ENCODE peak calls at places on chromosomes 2 and 18, in eight cellular contexts. One of them, this sample, is unnamed.

GRCh38 chr2:62177392-62178026 is 18.4 kb upstream of the B3GNT2 start:
- DNase-seq in NCI-H2081 treated with DMSO at 0.1 percent for 48 hours: no peak
- DNase-seq in NCI-H510A treated with DMSO at 0.1 percent for 48 hours: no peak
- DNase-seq in nephron progenitor cell: no peak
- DNase-seq in foreskin fibroblast: no peak
- DNase-seq in dermis microvascular lymphatic vessel endothelial cell: no peak
- DNase-seq in stimulated activated CD4-positive, alpha-beta T cell treated with anti-CD3 and anti-CD28 coated beads, Interleukin-2, amount 100 ng/mL, for 48 hours: no peak
- DNase-seq in AG04450: no peak
- DNase-seq in this sample: no peak

GRCh38 chr2:224971214-224971613 is 71.1 kb downstream of the DOCK10 start:
- DNase-seq in NCI-H510A treated with DMSO at 0.1 percent for 48 hours: peak; percentile 12
- DNase-seq in dermis microvascular lymphatic vessel endothelial cell: no peak
- DNase-seq in nephron progenitor cell: no peak
- DNase-seq in stimulated activated CD4-positive, alpha-beta T cell treated with anti-CD3 and anti-CD28 coated beads, Interleukin-2, amount 100 ng/mL, for 48 hours: no peak
- DNase-seq in AG04450: no peak
- DNase-seq in NCI-H2081 treated with DMSO at 0.1 percent for 48 hours: no peak
- DNase-seq in foreskin fibroblast: no peak
- DNase-seq in this sample: peak; percentile 51

GRCh38 chr2:12828932-12829331 is 112.2 kb downstream of the TRIB2 start:
- DNase-seq in NCI-H2081 treated with DMSO at 0.1 percent for 48 hours: no peak
- DNase-seq in foreskin fibroblast: no peak
- DNase-seq in nephron progenitor cell: no peak
- DNase-seq in stimulated activated CD4-positive, alpha-beta T cell treated with anti-CD3 and anti-CD28 coated beads, Interleukin-2, amount 100 ng/mL, for 48 hours: no peak
- DNase-seq in NCI-H510A treated with DMSO at 0.1 percent for 48 hours: no peak
- DNase-seq in AG04450: no peak
- DNase-seq in dermis microvascular lymphatic vessel endothelial cell: no peak
- DNase-seq in this sample: peak; percentile 30

GRCh38 chr18:23528580-23529472 is 25.5 kb downstream of the RMC1 start:
- DNase-seq in stimulated activated CD4-positive, alpha-beta T cell treated with anti-CD3 and anti-CD28 coated beads, Interleukin-2, amount 100 ng/mL, for 48 hours: no peak
- DNase-seq in AG04450: no peak
- DNase-seq in foreskin fibroblast: peak; percentile 75
- DNase-seq in NCI-H2081 treated with DMSO at 0.1 percent for 48 hours: no peak
- DNase-seq in NCI-H510A treated with DMSO at 0.1 percent for 48 hours: no peak
- DNase-seq in dermis microvascular lymphatic vessel endothelial cell: no peak
- DNase-seq in nephron progenitor cell: no peak
- DNase-seq in this sample: no peak

GRCh38 chr2:142722569-142722968 is 154.9 kb upstream of the KYNU start:
- DNase-seq in foreskin fibroblast: peak; percentile 22
- DNase-seq in NCI-H510A treated with DMSO at 0.1 percent for 48 hours: no peak
- DNase-seq in stimulated activated CD4-positive, alpha-beta T cell treated with anti-CD3 and anti-CD28 coated beads, Interleukin-2, amount 100 ng/mL, for 48 hours: no peak
- DNase-seq in nephron progenitor cell: no peak
- DNase-seq in NCI-H2081 treated with DMSO at 0.1 percent for 48 hours: no peak
- DNase-seq in AG04450: peak; percentile 37
- DNase-seq in dermis microvascular lymphatic vessel endothelial cell: no peak
- DNase-seq in this sample: no peak

GRCh38 chr2:200091126-200091525 is 135.7 kb downstream of the MAIP1 start:
- DNase-seq in nephron progenitor cell: no peak
- DNase-seq in stimulated activated CD4-positive, alpha-beta T cell treated with anti-CD3 and anti-CD28 coated beads, Interleukin-2, amount 100 ng/mL, for 48 hours: no peak
- DNase-seq in NCI-H510A treated with DMSO at 0.1 percent for 48 hours: no peak
- DNase-seq in NCI-H2081 treated with DMSO at 0.1 percent for 48 hours: no peak
- DNase-seq in dermis microvascular lymphatic vessel endothelial cell: no peak
- DNase-seq in AG04450: no peak
- DNase-seq in foreskin fibroblast: no peak
- DNase-seq in this sample: peak; percentile 27

GRCh38 chr2:96928277-96928781 is 58.1 kb downstream of the FAM178B start:
- DNase-seq in AG04450: no peak
- DNase-seq in foreskin fibroblast: peak; percentile 56
- DNase-seq in NCI-H510A treated with DMSO at 0.1 percent for 48 hours: no peak
- DNase-seq in NCI-H2081 treated with DMSO at 0.1 percent for 48 hours: no peak
- DNase-seq in stimulated activated CD4-positive, alpha-beta T cell treated with anti-CD3 and anti-CD28 coated beads, Interleukin-2, amount 100 ng/mL, for 48 hours: no peak
- DNase-seq in dermis microvascular lymphatic vessel endothelial cell: no peak
- DNase-seq in nephron progenitor cell: no peak
- DNase-seq in this sample: no peak

GRCh38 chr18:49894827-49895226 is 81.5 kb upstream of the ACAA2 start:
- DNase-seq in foreskin fibroblast: no peak
- DNase-seq in AG04450: no peak
- DNase-seq in stimulated activated CD4-positive, alpha-beta T cell treated with anti-CD3 and anti-CD28 coated beads, Interleukin-2, amount 100 ng/mL, for 48 hours: no peak
- DNase-seq in NCI-H2081 treated with DMSO at 0.1 percent for 48 hours: no peak
- DNase-seq in dermis microvascular lymphatic vessel endothelial cell: no peak
- DNase-seq in nephron progenitor cell: no peak
- DNase-seq in NCI-H510A treated with DMSO at 0.1 percent for 48 hours: no peak
- DNase-seq in this sample: no peak

GRCh38 chr2:179860255-179861026 is 971 bp downstream of the ZNF385B start:
- DNase-seq in NCI-H510A treated with DMSO at 0.1 percent for 48 hours: peak; percentile 66
- DNase-seq in foreskin fibroblast: peak; percentile 8
- DNase-seq in AG04450: no peak
- DNase-seq in NCI-H2081 treated with DMSO at 0.1 percent for 48 hours: no peak
- DNase-seq in dermis microvascular lymphatic vessel endothelial cell: no peak
- DNase-seq in stimulated activated CD4-positive, alpha-beta T cell treated with anti-CD3 and anti-CD28 coated beads, Interleukin-2, amount 100 ng/mL, for 48 hours: no peak
- DNase-seq in nephron progenitor cell: peak; percentile 18
- DNase-seq in this sample: peak; percentile 74

GRCh38 chr2:80326214-80326613 is 21.7 kb upstream of the LRRTM1 start:
- DNase-seq in AG04450: no peak
- DNase-seq in nephron progenitor cell: no peak
- DNase-seq in NCI-H510A treated with DMSO at 0.1 percent for 48 hours: peak; percentile 24
- DNase-seq in foreskin fibroblast: peak; percentile 35
- DNase-seq in dermis microvascular lymphatic vessel endothelial cell: peak; percentile 3
- DNase-seq in NCI-H2081 treated with DMSO at 0.1 percent for 48 hours: no peak
- DNase-seq in stimulated activated CD4-positive, alpha-beta T cell treated with anti-CD3 and anti-CD28 coated beads, Interleukin-2, amount 100 ng/mL, for 48 hours: no peak
- DNase-seq in this sample: peak; percentile 25

GRCh38 chr2:42421601-42422252 is 60.7 kb upstream of the COX7A2L start:
- DNase-seq in NCI-H510A treated with DMSO at 0.1 percent for 48 hours: no peak
- DNase-seq in foreskin fibroblast: peak; percentile 19
- DNase-seq in nephron progenitor cell: no peak
- DNase-seq in stimulated activated CD4-positive, alpha-beta T cell treated with anti-CD3 and anti-CD28 coated beads, Interleukin-2, amount 100 ng/mL, for 48 hours: no peak
- DNase-seq in AG04450: no peak
- DNase-seq in dermis microvascular lymphatic vessel endothelial cell: no peak
- DNase-seq in NCI-H2081 treated with DMSO at 0.1 percent for 48 hours: no peak
- DNase-seq in this sample: no peak

GRCh38 chr2:85852078-85852790 is 36.6 kb downstream of the ST3GAL5 start:
- DNase-seq in nephron progenitor cell: no peak
- DNase-seq in AG04450: no peak
- DNase-seq in dermis microvascular lymphatic vessel endothelial cell: no peak
- DNase-seq in NCI-H510A treated with DMSO at 0.1 percent for 48 hours: no peak
- DNase-seq in NCI-H2081 treated with DMSO at 0.1 percent for 48 hours: no peak
- DNase-seq in stimulated activated CD4-positive, alpha-beta T cell treated with anti-CD3 and anti-CD28 coated beads, Interleukin-2, amount 100 ng/mL, for 48 hours: no peak
- DNase-seq in foreskin fibroblast: no peak
- DNase-seq in this sample: no peak

GRCh38 chr18:21997207-21998143 is 171.9 kb upstream of the GATA6 start:
- DNase-seq in nephron progenitor cell: no peak
- DNase-seq in stimulated activated CD4-positive, alpha-beta T cell treated with anti-CD3 and anti-CD28 coated beads, Interleukin-2, amount 100 ng/mL, for 48 hours: no peak
- DNase-seq in dermis microvascular lymphatic vessel endothelial cell: peak; percentile 36
- DNase-seq in NCI-H510A treated with DMSO at 0.1 percent for 48 hours: no peak
- DNase-seq in foreskin fibroblast: peak; percentile 37
- DNase-seq in NCI-H2081 treated with DMSO at 0.1 percent for 48 hours: no peak
- DNase-seq in AG04450: no peak
- DNase-seq in this sample: peak; percentile 71

GRCh38 chr2:99297990-99298389 is 3.0 kb downstream of the LYG1 start:
- DNase-seq in AG04450: no peak
- DNase-seq in NCI-H2081 treated with DMSO at 0.1 percent for 48 hours: no peak
- DNase-seq in stimulated activated CD4-positive, alpha-beta T cell treated with anti-CD3 and anti-CD28 coated beads, Interleukin-2, amount 100 ng/mL, for 48 hours: no peak
- DNase-seq in NCI-H510A treated with DMSO at 0.1 percent for 48 hours: no peak
- DNase-seq in foreskin fibroblast: peak; percentile 45
- DNase-seq in dermis microvascular lymphatic vessel endothelial cell: no peak
- DNase-seq in nephron progenitor cell: no peak
- DNase-seq in this sample: no peak

GRCh38 chr18:79511271-79511670 is 115.5 kb downstream of the NFATC1 start:
- DNase-seq in AG04450: no peak
- DNase-seq in nephron progenitor cell: no peak
- DNase-seq in NCI-H510A treated with DMSO at 0.1 percent for 48 hours: no peak
- DNase-seq in foreskin fibroblast: no peak
- DNase-seq in dermis microvascular lymphatic vessel endothelial cell: no peak
- DNase-seq in NCI-H2081 treated with DMSO at 0.1 percent for 48 hours: no peak
- DNase-seq in stimulated activated CD4-positive, alpha-beta T cell treated with anti-CD3 and anti-CD28 coated beads, Interleukin-2, amount 100 ng/mL, for 48 hours: no peak
- DNase-seq in this sample: no peak

This sample was measured in H7.